ENCODE peak calls at places on chromosomes 2 and 18, in eight cellular contexts. X is coronary artery, L is BJ, T is osteocyte, H is cardiac muscle cell, S is fibroblast of lung, K is endothelial cell of umbilical vein, U is astrocyte. N is an unnamed sample.

GRCh38 chr2:29628882-29629281 is 292.5 kb downstream of the ALK start:
- DNase-seq in H (peak; percentile 38), X (no peak), L (no peak), K (no peak), U (peak; percentile 16), T (no peak), S (no peak), N (no peak)

GRCh38 chr2:140085674-140086073 is 1305.5 kb upstream of the NXPH2 start:
- DNase-seq in L (no peak), T (no peak), S (peak; percentile 54), H (peak; percentile 11), X (no peak), U (no peak), K (peak; percentile 1), N (no peak)

GRCh38 chr18:75441921-75442320 is 14.4 kb upstream of the SMIM21 start:
- DNase-seq in S (no peak), K (no peak), U (no peak), T (no peak), L (no peak), H (no peak), X (no peak), N (no peak)

GRCh38 chr2:105888625-105889024 is 143.9 kb downstream of the NCK2 start:
- DNase-seq in X (peak; percentile 53), T (no peak), K (no peak), U (no peak), L (no peak), H (no peak), S (no peak), N (no peak)

GRCh38 chr2:177195194-177195593 is 17.4 kb upstream of the HNRNPA3 start:
- DNase-seq in L (no peak), S (no peak), U (no peak), X (no peak), T (no peak), H (no peak), K (no peak), N (no peak)

GRCh38 chr18:61034581-61034980 is 298.6 kb upstream of the CDH20 start:
- DNase-seq in S (no peak), L (no peak), K (no peak), H (no peak), U (no peak), T (no peak), X (no peak), N (no peak)

GRCh38 chr2:148888003-148888501 is 13.0 kb downstream of the KIF5C start:
- DNase-seq in S (no peak), K (no peak), U (no peak), X (no peak), T (no peak), L (no peak), H (no peak), N (no peak)

GRCh38 chr18:74473976-74474375 is 16.9 kb upstream of the DIPK1C start:
- DNase-seq in H (no peak), T (peak; percentile 25), S (no peak), X (no peak), L (no peak), U (no peak), K (no peak), N (no peak)

GRCh38 chr2:205776139-205776538 is 93.8 kb downstream of the NRP2 start:
- DNase-seq in X (no peak), T (no peak), L (no peak), H (peak; percentile 65), K (no peak), U (no peak), S (peak; percentile 46), N (no peak)

GRCh38 chr2:41621578-41621977 is 426.2 kb upstream of the PKDCC start:
- DNase-seq in T (no peak), H (no peak), U (no peak), S (no peak), X (no peak), L (no peak), K (no peak), N (no peak)

GRCh38 chr2:57146951-57147350 is 899.7 kb upstream of the VRK2 start:
- DNase-seq in T (no peak), H (no peak), U (no peak), L (no peak), K (no peak), S (no peak), X (no peak), N (no peak)

GRCh38 chr18:48531082-48531403 is 7.8 kb upstream of the CTIF start:
- DNase-seq in K (no peak), U (no peak), T (no peak), H (no peak), L (no peak), S (no peak), X (no peak), N (no peak)

GRCh38 chr2:74915743-74916142 is 42.7 kb upstream of the POLE4 start:
- DNase-seq in K (no peak), H (peak; percentile 45), S (no peak), X (no peak), T (no peak), U (peak; percentile 55), L (no peak), N (no peak)

GRCh38 chr2:72770879-72771461 is 54.9 kb downstream of the EXOC6B start:
- DNase-seq in L (peak; percentile 31), U (peak; percentile 36), T (no peak), K (peak; percentile 84), H (peak; percentile 83), S (peak; percentile 80), X (no peak), N (peak; percentile 58)

GRCh38 chr2:134411828-134412638 is 158.2 kb downstream of the MGAT5 start:
- DNase-seq in T (peak; percentile 85), K (peak; percentile 73), S (peak; percentile 89), H (peak; percentile 85), U (peak; percentile 72), L (no peak), X (peak; percentile 79), N (no peak)
- TF ChIP-seq CTCF in T (peak; percentile 82), K (peak; percentile 77), S (peak; percentile 81), H (peak; percentile 86), U (peak; percentile 80), L (peak; percentile 88), X (peak; percentile 55), N (peak; percentile 83)

DNA sequence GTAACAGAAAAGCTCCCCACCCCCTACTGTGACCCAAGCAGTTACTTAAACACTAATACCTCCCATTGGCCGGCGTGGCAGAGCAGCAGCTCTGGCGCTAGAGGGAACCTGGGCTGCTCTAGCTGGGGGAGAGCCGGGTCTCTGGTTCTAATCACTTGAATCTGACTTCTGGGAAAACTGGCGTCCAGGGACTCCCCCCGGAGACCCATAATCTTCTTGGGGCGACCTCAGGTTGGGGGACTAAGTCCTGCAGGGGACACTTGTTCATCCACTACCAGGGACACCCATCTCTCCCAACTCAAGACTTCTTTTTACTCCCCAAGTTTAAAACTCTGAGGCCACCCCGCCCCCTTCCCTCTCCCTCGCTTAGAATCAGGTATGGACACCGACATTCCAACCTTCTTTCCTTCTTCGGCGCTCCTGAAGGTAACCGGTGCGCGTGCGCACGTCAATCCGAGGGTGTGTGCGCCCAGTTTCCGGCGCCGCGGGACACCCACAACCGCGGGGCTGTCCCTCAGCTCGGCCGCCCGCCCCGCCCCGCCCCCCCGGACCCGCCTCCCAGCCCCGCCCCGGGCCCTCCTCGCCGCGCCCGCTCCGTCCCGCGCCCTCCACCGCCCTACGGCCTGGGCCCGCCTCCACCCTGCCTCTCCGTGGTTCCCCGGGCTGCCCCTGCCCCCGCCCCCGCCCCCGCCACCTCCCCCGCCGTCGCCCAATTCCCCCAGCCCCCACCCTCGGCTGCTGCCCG is at the start of gene ERICH2:
- DNase-seq in K (peak; percentile 11), L (no peak), S (peak; percentile 54), U (peak; percentile 36), T (no peak), X (peak; percentile 82), H (peak; percentile 71), N (peak; percentile 79)
- TF ChIP-seq CTCF in K (no peak), L (peak; percentile 39), S (peak; percentile 30), U (peak; percentile 6), T (peak; percentile 19), X (no peak), H (peak; percentile 29), N (peak; percentile 41)

GRCh38 chr2:239959059-239959971 is 65.8 kb downstream of the NDUFA10 start:
- DNase-seq in T (no peak), S (no peak), X (no peak), K (no peak), L (no peak), U (peak; percentile 20), H (peak; percentile 23), N (no peak)

GRCh38 chr2:239962890-239963591 is 62.1 kb downstream of the NDUFA10 start:
- DNase-seq in U (no peak), K (no peak), S (no peak), T (no peak), H (no peak), X (no peak), L (no peak), N (no peak)

GRCh38 chr2:239963646-239964205 is 61.4 kb downstream of the NDUFA10 start:
- DNase-seq in L (no peak), X (no peak), T (no peak), S (no peak), U (no peak), K (no peak), H (no peak), N (no peak)

GRCh38 chr2:239961662-239962220 is 63.4 kb downstream of the NDUFA10 start:
- DNase-seq in L (no peak), K (no peak), U (no peak), X (no peak), S (no peak), T (no peak), H (no peak), N (no peak)

DNA sequence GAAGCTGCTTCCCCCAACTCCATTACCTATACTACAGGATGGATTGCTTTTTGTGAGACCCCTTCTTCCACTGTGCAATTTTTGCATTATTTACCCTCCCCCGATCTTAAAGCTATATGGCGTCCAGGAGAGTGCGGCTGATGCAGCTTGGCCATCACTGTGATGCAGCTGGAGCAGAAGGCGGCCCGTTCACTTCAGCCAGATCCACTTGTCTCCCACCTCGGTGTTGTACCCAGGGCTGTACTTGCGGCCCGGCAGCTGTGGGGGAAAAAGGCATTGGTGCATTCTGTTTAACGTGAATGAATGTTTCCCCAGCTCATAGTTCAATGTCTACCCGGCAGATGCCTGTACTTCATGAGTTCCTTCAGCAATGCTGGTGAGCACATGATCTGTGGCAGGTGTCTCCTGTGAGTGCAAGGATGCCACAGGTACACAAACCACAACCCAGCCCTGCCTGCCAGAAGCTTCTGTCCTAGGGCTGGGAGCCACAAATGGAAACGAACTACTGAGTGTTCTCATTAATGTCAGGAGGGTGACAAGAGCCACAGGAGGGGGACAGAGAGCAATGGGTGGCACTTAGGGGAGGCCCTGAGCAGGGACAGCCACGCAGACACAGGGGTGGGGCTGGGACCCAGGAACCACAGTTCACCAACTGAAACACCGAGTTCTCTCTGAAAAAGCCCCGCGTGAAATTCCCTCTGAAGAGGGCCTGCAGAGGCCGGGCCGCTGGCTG is 64.0 kb downstream of the NDUFA10 start:
- DNase-seq in T (no peak), U (no peak), S (no peak), X (no peak), K (no peak), H (no peak), L (no peak), N (no peak)
- TF ChIP-seq CTCF in T (no peak), U (no peak), S (no peak), X (no peak), K (no peak), H (no peak), L (no peak), N (no peak)

DNA sequence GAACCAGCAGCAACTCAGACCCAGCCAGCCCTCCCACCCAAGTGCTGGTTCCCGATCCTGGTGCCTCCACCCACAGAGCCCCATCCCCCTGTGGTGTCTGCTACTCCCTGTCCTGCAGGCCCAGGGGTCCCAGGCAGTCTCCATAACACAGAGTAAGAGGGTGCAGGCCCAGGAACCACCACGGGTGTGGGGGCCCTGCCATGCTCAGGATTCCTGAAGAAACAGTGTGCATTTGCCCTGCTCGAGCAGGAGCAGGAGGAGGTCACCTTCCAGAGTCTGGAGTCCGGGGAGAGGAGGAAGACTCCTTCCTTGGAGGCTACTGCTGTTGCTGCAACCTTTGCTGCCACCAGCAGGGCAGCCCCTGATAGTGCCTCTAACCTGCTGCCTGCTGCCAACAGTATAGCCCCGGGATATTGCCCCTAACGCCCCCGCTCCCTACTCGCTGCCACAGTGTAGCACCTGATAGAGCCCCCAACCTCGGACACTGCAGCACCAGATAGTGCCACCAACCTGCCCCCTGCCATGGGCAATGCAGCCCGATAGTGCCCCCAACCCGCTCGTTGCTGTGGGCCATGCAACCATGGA is 46.8 kb upstream of the ANKRD62 start:
- DNase-seq in L (no peak), H (no peak), U (no peak), T (peak; percentile 78), K (no peak), S (no peak), X (no peak), N (no peak)
- TF ChIP-seq CTCF in L (no peak), H (no peak), U (no peak), T (no peak), K (no peak), S (no peak), X (no peak), N (no peak)

N was measured in foreskin keratinocyte.